ENCODE peak calls at places on chromosome 2, in nine cellular contexts. R, Q, M, F, C, E, U, A and I are unnamed samples. For H3K4me1, the result is how much of the 10 kb centered on the place peaks cover.

GRCh38 chr2:55073278-55073677 is 23.0 kb upstream of the RTN4 start:
- DNase-seq in R (no peak), Q (no peak), M (no peak), F (no peak), C (no peak), E (no peak), U (no peak), A (no peak), I (no peak)

GRCh38 chr2:120984046-120984445 is 248.4 kb downstream of the GLI2 start:
- DNase-seq in R (no peak), Q (no peak), M (no peak), F (no peak), C (no peak), E (no peak), U (no peak), A (no peak), I (no peak)

GRCh38 chr2:107062599-107063196 is 176.7 kb upstream of the ST6GAL2 start:
- DNase-seq in R (no peak), Q (no peak), M (no peak), F (no peak), C (no peak), E (no peak), U (no peak), A (no peak), I (no peak)

GRCh38 chr2:222318712-222319575 is 20.1 kb upstream of the PAX3 start:
- DNase-seq in R (no peak), Q (no peak), M (no peak), F (peak), C (peak), E (peak), U (no peak), A (no peak), I (no peak)

GRCh38 chr2:37599688-37600525 is 71.5 kb downstream of the CDC42EP3 start:
- DNase-seq in R (no peak), Q (peak), M (peak), F (peak), C (no peak), E (no peak), U (peak), A (no peak), I (no peak)

GRCh38 chr2:178177066-178177679 is 17.1 kb upstream of the OSBPL6 start:
- DNase-seq in R (no peak), Q (no peak), M (no peak), F (no peak), C (no peak), E (no peak), U (no peak), A (peak), I (no peak)

GRCh38 chr2:193502363-193503035 is 1307.8 kb upstream of the TMEFF2 start:
- DNase-seq in R (peak), Q (no peak), M (no peak), F (peak), C (peak), E (no peak), U (no peak), A (no peak), I (peak)

GRCh38 chr2:145207884-145208283 is 688.0 kb upstream of the ZEB2 start:
- DNase-seq in R (no peak), Q (no peak), M (no peak), F (no peak), C (no peak), E (no peak), U (no peak), A (no peak), I (no peak)

GRCh38 chr2:211205841-211206240 is 649.4 kb downstream of the CPS1 start:
- DNase-seq in R (no peak), Q (no peak), M (no peak), F (no peak), C (no peak), E (no peak), U (no peak), A (no peak), I (no peak)

GRCh38 chr2:12005886-12006681 is 259.7 kb downstream of the LPIN1 start:
- DNase-seq in R (peak), Q (peak), M (peak), F (peak), C (peak), E (no peak), U (peak), A (no peak), I (no peak)

GRCh38 chr2:31992025-31992566 is 18.7 kb downstream of the MEMO1 start:
- DNase-seq in R (peak), Q (no peak), M (no peak), F (no peak), C (no peak), E (no peak), U (no peak), A (no peak), I (no peak)

GRCh38 chr2:194674043-194674442 is 983.0 kb upstream of the SLC39A10 start:
- DNase-seq in R (peak), Q (no peak), M (no peak), F (no peak), C (no peak), E (no peak), U (no peak), A (no peak), I (no peak)

GRCh38 chr2:71347517-71347916 is 15.9 kb downstream of the ZNF638 start:
- DNase-seq in R (peak), Q (no peak), M (peak), F (no peak), C (peak), E (no peak), U (no peak), A (peak), I (no peak)

GRCh38 chr2:74301262-74301661 is 42.0 kb downstream of the SLC4A5 start:
- DNase-seq in R (peak), Q (no peak), M (no peak), F (no peak), C (no peak), E (no peak), U (no peak), A (no peak), I (no peak)

GRCh38 chr2:216115224-216115582 is 6.1 kb downstream of the XRCC5 start:
- DNase-seq in R (no peak), Q (no peak), M (no peak), F (no peak), C (no peak), E (no peak), U (no peak), A (no peak), I (no peak)

GRCh38 chr2:201358684-201359083 is 1.5 kb upstream of the FLACC1 start:
- DNase-seq in R (peak), Q (no peak), M (no peak), F (no peak), C (no peak), E (peak), U (no peak), A (peak), I (no peak)

GRCh38 chr2:64459575-64459974 is 5.6 kb downstream of the LGALSL start:
- DNase-seq in R (peak), Q (no peak), M (no peak), F (no peak), C (peak), E (no peak), U (no peak), A (no peak), I (no peak)

GRCh38 chr2:225086915-225087314 is 44.6 kb upstream of the DOCK10 start:
- DNase-seq in R (no peak), Q (no peak), M (no peak), F (no peak), C (no peak), E (no peak), U (no peak), A (no peak), I (no peak)

GRCh38 chr2:184577741-184578140 is 20.6 kb upstream of the ZNF804A start:
- DNase-seq in R (no peak), Q (no peak), M (no peak), F (no peak), C (no peak), E (no peak), U (no peak), A (no peak), I (no peak)

GRCh38 chr2:100819365-100820345 is at the start of gene NPAS2:
- DNase-seq in R (peak), Q (no peak), M (no peak), F (peak), C (peak), E (peak), U (no peak), A (peak), I (peak)

DNA sequence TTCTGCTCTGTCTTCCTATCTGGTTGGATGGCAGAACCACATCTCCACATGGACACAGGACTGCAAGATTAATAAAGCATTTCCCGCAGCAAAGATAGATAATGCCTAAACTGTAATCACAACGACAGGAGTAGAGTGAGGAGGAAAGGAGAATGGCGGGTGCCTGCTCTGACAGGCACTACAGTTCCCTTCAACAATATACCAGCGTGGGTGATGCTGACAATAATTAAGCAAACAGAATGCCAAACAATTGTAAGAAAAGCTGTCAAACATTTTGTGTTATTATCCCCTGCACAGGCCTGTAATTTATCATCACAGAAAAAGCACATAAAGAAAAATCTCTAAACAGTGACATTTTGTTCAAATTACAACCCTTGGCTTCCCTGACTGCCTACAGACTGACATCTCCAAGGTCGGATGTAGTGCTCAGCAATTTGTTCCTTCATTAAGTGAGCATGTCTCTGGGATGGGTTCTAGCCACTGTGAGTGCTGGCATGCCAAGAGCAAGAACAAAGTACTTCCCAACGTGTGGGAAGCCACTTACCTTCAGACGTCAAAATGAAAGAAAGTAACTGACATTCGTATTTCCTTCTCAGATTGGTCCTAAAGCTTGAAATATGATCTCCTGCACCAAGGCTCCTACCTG is 194.0 kb downstream of the SLC8A1 start:
- DNase-seq in R (no peak), Q (no peak), M (no peak), F (no peak), C (no peak), E (no peak), U (no peak), A (no peak), I (no peak)
- H3K4me3 ChIP-seq in R (no peak), Q (no peak), M (no peak), F (no peak), C (no peak), E (no peak), U (no peak), A (no peak), I (no peak)

DNA sequence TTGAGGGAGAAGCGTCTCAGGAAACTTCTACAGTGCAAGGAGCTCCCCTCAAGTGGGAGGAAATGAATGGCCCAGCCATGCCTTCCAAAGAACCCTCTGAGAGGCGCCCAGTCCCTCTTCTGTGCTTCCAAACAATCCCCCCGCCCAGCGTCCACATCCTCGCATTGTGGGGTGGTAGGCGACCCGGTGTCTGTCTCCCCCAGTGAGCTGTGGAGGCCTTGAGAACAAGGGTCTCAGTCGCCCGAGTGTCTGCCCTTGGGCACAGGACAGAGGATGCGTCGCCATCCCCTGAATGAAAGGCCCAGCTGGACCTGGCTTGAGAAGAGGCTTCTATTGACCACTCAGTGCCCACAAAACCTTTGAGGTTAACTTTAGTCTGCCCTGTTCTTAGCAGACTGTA is 29.7 kb downstream of the INPP5D start:
- DNase-seq in R (no peak), Q (no peak), M (no peak), F (peak), C (no peak), E (no peak), U (no peak), A (no peak), I (no peak)
- H3K4me1 ChIP-seq in R (under half), Q (half or more), M (half or more), F (under half), C (under half), E (under half), U (under half), A (under half), I (under half)

GRCh38 chr2:72757177-72757775 is 68.6 kb downstream of the EXOC6B start:
- DNase-seq in R (peak), Q (no peak), M (no peak), F (no peak), C (no peak), E (peak), U (no peak), A (peak), I (no peak)
- H3K27ac ChIP-seq in R (no peak), Q (no peak), M (no peak), F (no peak), C (peak), E (peak), U (no peak), A (no peak), I (no peak)

GRCh38 chr2:173625315-173625714 is 270.6 kb downstream of the CDCA7 start:
- DNase-seq in R (no peak), Q (no peak), M (no peak), F (no peak), C (no peak), E (no peak), U (no peak), A (no peak), I (no peak)
- H3K4me3 ChIP-seq in R (no peak), Q (no peak), M (no peak), F (no peak), C (no peak), E (no peak), U (no peak), A (no peak), I (no peak)

GRCh38 chr2:44744961-44745360 is 196.5 kb upstream of the SIX3 start:
- DNase-seq in R (no peak), Q (no peak), M (no peak), F (no peak), C (no peak), E (no peak), U (no peak), A (no peak), I (no peak)
- H3K4me1 ChIP-seq in R (under half), Q (under half), M (under half), F (under half), C (under half), E (under half), U (under half), A (under half), I (under half)

GRCh38 chr2:43027103-43027482 is 199.3 kb downstream of the ZFP36L2 start:
- DNase-seq in R (no peak), Q (no peak), M (no peak), F (no peak), C (no peak), E (no peak), U (no peak), A (no peak), I (no peak)
- H3K27ac ChIP-seq in R (no peak), Q (no peak), M (no peak), F (no peak), C (no peak), E (no peak), U (no peak), A (no peak), I (peak)

GRCh38 chr2:170869036-170869435 is 52.3 kb downstream of the GAD1 start:
- DNase-seq in R (peak), Q (no peak), M (no peak), F (no peak), C (no peak), E (no peak), U (no peak), A (no peak), I (no peak)
- H3K4me3 ChIP-seq in R (no peak), Q (no peak), M (no peak), F (no peak), C (no peak), E (no peak), U (no peak), A (no peak), I (no peak)